ENCODE peak calls at places on chromosomes 7 and 10, in seven cellular contexts. C is IMR-90, B is H1, Q is mesenchymal stem cell, V is H9, U is neuronal stem cell, S is trophoblast cell. Z is an unnamed sample.

GRCh38 chr10:126350216-126350992 is 37.9 kb downstream of the ADAM12 start:
- DNase-seq in S (peak), Q (peak), C (peak), U (no peak), B (no peak), V (no peak), Z (peak)

GRCh38 chr10:48266528-48266927 is 8.0 kb downstream of the FRMPD2 start:
- DNase-seq in Q (no peak), V (no peak), S (no peak), U (no peak), C (no peak), B (peak), Z (no peak)

GRCh38 chr10:124996127-124996853 is 54.4 kb downstream of the ZRANB1 start:
- DNase-seq in U (no peak), B (peak), C (no peak), S (no peak), Q (no peak), V (no peak), Z (no peak)

GRCh38 chr10:20743935-20744334 is 153.2 kb downstream of the NEBL start:
- DNase-seq in Q (no peak), V (no peak), U (no peak), S (no peak), B (no peak), C (no peak), Z (peak)

GRCh38 chr7:6729492-6730342 is 23.0 kb upstream of the ZNF12 start:
- DNase-seq in Q (peak), B (peak), S (peak), U (peak), V (peak), C (peak), Z (peak)

GRCh38 chr7:27947581-27948278 is 207.8 kb downstream of the TAX1BP1 start:
- DNase-seq in S (no peak), C (peak), Q (no peak), U (no peak), V (no peak), B (no peak), Z (no peak)

GRCh38 chr7:30910369-30911073 is 1.1 kb upstream of the AQP1 start:
- DNase-seq in S (no peak), B (no peak), V (no peak), U (no peak), Q (no peak), C (no peak), Z (no peak)

GRCh38 chr10:20970044-20970443 is 72.9 kb upstream of the NEBL start:
- DNase-seq in B (no peak), S (no peak), V (no peak), Q (peak), U (no peak), C (no peak), Z (no peak)

GRCh38 chr7:22640269-22640668 is 86.7 kb upstream of the IL6 start:
- DNase-seq in C (no peak), B (no peak), U (no peak), S (no peak), V (no peak), Q (no peak), Z (no peak)

GRCh38 chr7:16564909-16565426 is 38.3 kb downstream of the LRRC72 start:
- DNase-seq in V (no peak), C (peak), S (peak), Q (peak), U (peak), B (no peak), Z (peak)

GRCh38 chr7:28666144-28666543 is 253.8 kb downstream of the CREB5 start:
- DNase-seq in U (no peak), V (no peak), B (no peak), Q (no peak), S (no peak), C (peak), Z (no peak)

GRCh38 chr10:77756319-77757232 is 119.0 kb upstream of the KCNMA1 start:
- DNase-seq in B (peak), S (peak), Q (peak), U (peak), C (peak), V (peak), Z (peak)

GRCh38 chr10:70124918-70125317 is 7.7 kb downstream of the AIFM2 start:
- DNase-seq in B (no peak), C (no peak), S (no peak), V (no peak), U (no peak), Q (no peak), Z (no peak)

GRCh38 chr10:71849461-71849908 is 1.6 kb downstream of the PSAP start:
- DNase-seq in V (no peak), U (no peak), B (no peak), Q (no peak), C (no peak), S (no peak), Z (no peak)

DNA sequence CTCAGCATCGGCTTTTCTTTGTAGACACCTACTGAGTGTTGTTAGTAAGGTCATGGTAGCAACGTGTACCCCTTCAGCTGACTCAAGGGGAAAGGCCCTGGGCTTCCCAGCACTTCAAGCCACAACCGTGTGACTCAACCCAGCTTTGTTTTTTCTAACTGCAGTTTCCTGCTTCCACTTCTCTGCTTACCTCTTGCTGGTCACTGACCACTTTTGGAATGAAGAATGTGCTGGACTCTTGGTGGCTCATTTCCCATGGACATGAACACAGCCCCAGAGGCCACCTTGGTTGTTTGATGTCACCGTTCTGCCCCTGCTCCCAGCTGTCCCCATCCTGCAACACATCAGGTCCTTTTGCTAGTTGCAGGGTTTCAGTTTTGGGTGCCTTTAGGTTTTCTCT is 69.5 kb upstream of the ZNF438 start:
- DNase-seq in U (no peak), Q (peak), C (peak), B (no peak), V (no peak), S (no peak), Z (no peak)
- H4K8ac ChIP-seq in U (no peak), Q (no peak), C (peak), B (no peak), V (no peak), S (no peak), Z (no peak)

GRCh38 chr7:151768805-151769188 is 108.1 kb downstream of the PRKAG2 start:
- DNase-seq in B (no peak), V (no peak), C (no peak), U (no peak), Q (no peak), S (no peak), Z (no peak)
- H4K8ac ChIP-seq in B (no peak), V (no peak), C (no peak), U (no peak), Q (no peak), S (no peak), Z (no peak)

DNA sequence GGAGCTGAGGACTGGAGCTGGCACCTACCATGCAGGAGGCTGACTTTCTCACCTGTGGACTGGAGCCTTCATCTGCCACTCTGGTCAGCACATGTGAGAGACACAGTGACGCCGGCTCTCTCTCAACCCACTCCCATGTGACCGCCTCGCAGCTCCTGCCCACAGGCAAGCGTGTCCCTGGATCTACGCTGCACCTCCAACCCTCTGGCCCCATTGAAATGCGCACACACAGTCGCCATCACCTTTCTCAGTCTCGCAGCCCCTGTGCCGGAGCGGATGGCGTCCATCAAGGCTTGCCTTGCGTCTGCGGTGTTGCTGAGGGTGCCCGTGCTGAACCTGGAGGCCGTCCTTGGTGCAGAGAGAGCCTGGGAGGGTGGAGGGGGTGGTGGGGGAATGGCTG is 242.2 kb upstream of the GRB10 start:
- DNase-seq in Q (no peak), S (no peak), V (no peak), B (peak), C (no peak), U (no peak), Z (no peak)
- H4K8ac ChIP-seq in Q (no peak), S (no peak), V (no peak), B (no peak), C (no peak), U (no peak), Z (no peak)

DNA sequence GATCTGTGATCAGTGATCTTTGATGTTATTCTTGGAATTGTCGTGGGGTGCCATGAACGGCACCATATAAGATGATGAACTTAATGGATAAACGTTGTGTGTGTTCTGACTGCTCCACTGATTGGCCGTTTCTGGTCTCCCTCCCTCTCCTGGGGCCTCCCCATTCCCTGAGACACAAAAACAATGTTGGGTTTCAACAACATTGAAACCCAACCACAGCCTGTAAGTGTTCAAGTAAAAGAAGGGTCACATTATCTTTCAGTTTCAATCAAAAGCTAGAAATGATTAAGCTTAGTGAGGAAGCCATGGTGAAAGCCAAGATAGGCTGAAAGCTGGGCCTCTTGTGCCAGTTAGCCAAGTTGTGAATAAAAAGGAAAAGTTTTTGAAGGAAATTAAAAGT is 19.5 kb downstream of the EN2 start:
- DNase-seq in S (no peak), U (no peak), B (no peak), V (no peak), Q (no peak), C (no peak), Z (no peak)
- H4K8ac ChIP-seq in S (no peak), U (no peak), B (no peak), V (no peak), Q (no peak), C (no peak), Z (no peak)

GRCh38 chr10:62815373-62816111 is 624 bp downstream of the EGR2 start:
- DNase-seq in C (no peak), Q (peak), V (peak), S (no peak), B (peak), U (no peak), Z (peak)

GRCh38 chr10:62812672-62813439 is 3.3 kb downstream of the EGR2 start:
- DNase-seq in U (no peak), B (no peak), Q (no peak), S (no peak), V (no peak), C (no peak), Z (no peak)

GRCh38 chr10:62813981-62814380 is 2.2 kb downstream of the EGR2 start:
- DNase-seq in S (no peak), Q (no peak), U (no peak), C (no peak), B (no peak), V (no peak), Z (no peak)

GRCh38 chr10:62814901-62815372 is 1.2 kb downstream of the EGR2 start:
- DNase-seq in B (peak), U (peak), S (no peak), Q (peak), V (no peak), C (no peak), Z (peak)

DNA sequence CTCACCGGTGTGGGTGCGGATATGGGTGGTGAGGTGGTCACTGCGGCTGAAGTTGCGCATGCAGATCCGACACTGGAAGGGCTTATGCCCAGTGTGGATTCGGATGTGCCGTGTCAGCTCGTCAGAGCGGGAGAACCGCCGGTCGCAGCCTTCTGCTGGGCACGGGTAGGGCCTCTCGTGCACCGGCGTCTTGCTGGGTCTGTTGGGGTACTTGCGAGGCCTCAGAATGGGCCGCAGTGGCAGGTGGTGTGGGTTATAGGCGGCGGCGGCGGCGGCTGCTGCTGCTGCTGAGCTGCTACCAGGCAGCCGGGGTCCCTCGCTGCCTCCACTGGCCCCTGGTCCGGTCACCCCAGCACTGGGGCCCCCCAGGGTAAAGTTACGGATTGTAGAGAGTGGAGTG is 2.7 kb downstream of the EGR2 start:
- DNase-seq in V (no peak), S (no peak), U (no peak), C (no peak), Q (no peak), B (no peak), Z (no peak)
- H4K8ac ChIP-seq in V (no peak), S (no peak), U (peak), C (no peak), Q (no peak), B (no peak), Z (no peak)

GRCh38 chr7:41912426-41912825 is 209.5 kb upstream of the INHBA start:
- DNase-seq in U (no peak), S (no peak), Q (no peak), B (no peak), V (no peak), C (no peak), Z (no peak)

GRCh38 chr7:41918597-41918996 is 215.7 kb upstream of the INHBA start:
- DNase-seq in B (no peak), U (no peak), Q (peak), S (no peak), V (no peak), C (peak), Z (no peak)

GRCh38 chr7:41912851-41913580 is 210.1 kb upstream of the INHBA start:
- DNase-seq in C (peak), Q (no peak), S (no peak), V (no peak), B (no peak), U (no peak), Z (no peak)

GRCh38 chr7:41915861-41916260 is 213.0 kb upstream of the INHBA start:
- DNase-seq in U (no peak), B (no peak), S (no peak), V (no peak), Q (no peak), C (no peak), Z (no peak)

GRCh38 chr7:41916450-41916927 is 213.6 kb upstream of the INHBA start:
- DNase-seq in Q (peak), B (no peak), C (peak), U (no peak), V (no peak), S (peak), Z (no peak)
- H4K8ac ChIP-seq in Q (no peak), B (no peak), C (peak), U (no peak), V (no peak), S (peak), Z (no peak)

GRCh38 chr10:25028711-25029110 is 12.3 kb downstream of the THNSL1 start:
- DNase-seq in S (no peak), C (peak), Q (no peak), B (no peak), V (no peak), U (no peak), Z (no peak)

GRCh38 chr10:25026463-25026862 is 10.1 kb downstream of the THNSL1 start:
- DNase-seq in U (no peak), S (no peak), B (no peak), V (no peak), Q (peak), C (peak), Z (peak)

GRCh38 chr10:25024528-25024927 is 8.1 kb downstream of the THNSL1 start:
- DNase-seq in Q (no peak), B (no peak), U (no peak), C (no peak), S (no peak), V (no peak), Z (no peak)

DNA sequence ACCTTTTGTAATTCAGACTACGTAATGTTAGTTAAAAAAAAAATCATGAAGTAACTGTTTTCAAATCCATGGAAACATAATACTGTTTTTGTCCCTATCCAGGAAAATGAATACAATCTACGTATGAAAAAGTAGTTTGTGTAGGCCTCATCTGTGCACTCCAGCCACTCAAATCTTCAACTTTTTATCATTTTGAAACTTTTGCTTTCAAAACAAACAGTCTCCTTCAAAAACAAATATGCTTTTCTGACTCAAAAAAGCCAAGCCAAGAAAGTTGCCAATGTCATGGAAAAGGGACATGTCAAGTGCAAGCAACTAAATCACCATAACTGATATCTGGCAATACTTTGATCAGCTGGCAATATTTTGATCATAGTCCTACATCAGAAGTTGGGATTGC is 13.1 kb downstream of the THNSL1 start:
- DNase-seq in U (no peak), V (no peak), B (no peak), S (no peak), Q (no peak), C (no peak), Z (no peak)
- H4K8ac ChIP-seq in U (no peak), V (no peak), B (no peak), S (no peak), Q (no peak), C (no peak), Z (no peak)